ENCODE peak calls at places on chromosome 13, in eight cellular contexts. U is GM23248, F is fibroblast of lung, P is endothelial cell of umbilical vein, E is mammary epithelial cell, Q is GM12878, R is SK-N-SH, I is IMR-90. X is an unnamed sample.

GRCh38 chr13:72648513-72649065 is 78.8 kb downstream of the MZT1 start:
- DNase-seq in I (no peak), Q (no peak), P (no peak), E (no peak), F (peak), R (no peak), U (no peak), X (no peak)

GRCh38 chr13:99985886-99986527 is 4.4 kb downstream of the ZIC2 start:
- DNase-seq in Q (no peak), I (no peak), F (no peak), P (no peak), U (no peak), R (peak), E (no peak), X (no peak)

GRCh38 chr13:76968041-76968440 is 19.7 kb downstream of the ACOD1 start:
- DNase-seq in E (no peak), P (no peak), Q (no peak), U (no peak), F (no peak), I (no peak), R (no peak), X (no peak)

GRCh38 chr13:96824110-96824509 is 170.2 kb downstream of the OXGR1 start:
- DNase-seq in R (no peak), E (no peak), Q (no peak), F (no peak), P (no peak), I (no peak), U (peak), X (no peak)

GRCh38 chr13:93450761-93451160 is 224.2 kb downstream of the GPC6 start:
- DNase-seq in E (no peak), R (peak), P (no peak), F (no peak), I (no peak), U (no peak), Q (no peak), X (no peak)

GRCh38 chr13:80339841-80340642 is 884 bp downstream of the SPRY2 start:
- DNase-seq in E (peak), R (peak), Q (no peak), I (peak), P (peak), U (peak), F (peak), X (no peak)

GRCh38 chr13:98517576-98518310 is 59.2 kb downstream of the STK24 start:
- DNase-seq in R (no peak), I (no peak), E (no peak), Q (peak), F (no peak), U (no peak), P (no peak), X (no peak)

GRCh38 chr13:107518292-107518691 is 697.0 kb downstream of the LIG4 start:
- DNase-seq in Q (no peak), E (no peak), I (peak), F (peak), P (peak), U (peak), R (no peak), X (no peak)

GRCh38 chr13:82933986-82934385 is 948.3 kb downstream of the SLITRK1 start:
- DNase-seq in I (no peak), F (peak), P (no peak), E (no peak), Q (no peak), R (no peak), U (no peak), X (no peak)

GRCh38 chr13:75326173-75327131 is 155.5 kb downstream of the TBC1D4 start:
- DNase-seq in U (peak), P (peak), F (peak), I (peak), R (peak), Q (no peak), E (peak), X (no peak)

GRCh38 chr13:26168276-26168814 is 53.8 kb downstream of the RNF6 start:
- DNase-seq in R (no peak), E (no peak), P (no peak), F (peak), I (peak), Q (no peak), U (peak), X (no peak)

GRCh38 chr13:22960827-22961226 is 220.0 kb upstream of the SGCG start:
- DNase-seq in R (no peak), F (no peak), U (no peak), E (no peak), Q (no peak), P (no peak), I (no peak), X (no peak)

GRCh38 chr13:109669956-109670355 is 116.4 kb downstream of the IRS2 start:
- DNase-seq in Q (no peak), F (no peak), U (no peak), P (no peak), I (no peak), R (no peak), E (no peak), X (no peak)

GRCh38 chr13:99289674-99290337 is 17.4 kb downstream of the GPR183 start:
- DNase-seq in U (no peak), E (no peak), R (no peak), Q (no peak), P (no peak), I (no peak), F (no peak), X (no peak)

GRCh38 chr13:28819748-28820098 is 416 bp upstream of the MTUS2 start:
- DNase-seq in R (peak), I (peak), P (peak), Q (no peak), E (no peak), U (peak), F (peak), X (peak)

GRCh38 chr13:47858678-47859050 is 142.4 kb downstream of the SUCLA2 start:
- DNase-seq in Q (no peak), I (peak), F (peak), P (no peak), E (peak), U (peak), R (no peak), X (no peak)

GRCh38 chr13:106100261-106100919 is 435.1 kb downstream of the EFNB2 start:
- DNase-seq in P (no peak), E (no peak), I (no peak), Q (no peak), F (no peak), R (no peak), U (no peak), X (no peak)

GRCh38 chr13:40980466-40980865 is 38.6 kb downstream of the ELF1 start:
- DNase-seq in Q (no peak), F (no peak), U (no peak), E (no peak), P (peak), R (no peak), I (no peak), X (no peak)

GRCh38 chr13:88926890-88927502 is 1255.8 kb downstream of the SLITRK5 start:
- DNase-seq in F (no peak), R (no peak), P (no peak), E (no peak), Q (no peak), I (no peak), U (no peak), X (no peak)

GRCh38 chr13:111901301-111901905 is 165.5 kb upstream of the SOX1 start:
- DNase-seq in E (no peak), P (no peak), Q (no peak), R (no peak), U (no peak), I (no peak), F (no peak), X (no peak)

GRCh38 chr13:112172641-112173171 is 105.8 kb downstream of the SOX1 start:
- DNase-seq in U (no peak), R (no peak), P (no peak), Q (no peak), I (no peak), F (no peak), E (no peak), X (no peak)

GRCh38 chr13:106291006-106291405 is 244.5 kb downstream of the EFNB2 start:
- DNase-seq in R (no peak), I (peak), F (peak), U (peak), P (peak), E (peak), Q (no peak), X (no peak)

GRCh38 chr13:108200781-108201398 is 14.4 kb downstream of the LIG4 start:
- DNase-seq in I (peak), U (peak), Q (no peak), F (peak), P (peak), E (peak), R (no peak), X (no peak)

GRCh38 chr13:97367016-97367415 is 67.0 kb upstream of the RAP2A start:
- DNase-seq in Q (no peak), I (peak), R (no peak), F (peak), E (no peak), P (no peak), U (peak), X (no peak)

GRCh38 chr13:102651892-102652291 is 43.0 kb downstream of the METTL21C start:
- DNase-seq in R (no peak), I (peak), E (no peak), Q (no peak), F (peak), P (no peak), U (no peak), X (no peak)

GRCh38 chr13:97653741-97654140 is 219.8 kb downstream of the RAP2A start:
- DNase-seq in R (no peak), F (peak), I (peak), U (peak), Q (no peak), P (no peak), E (peak), X (no peak)

GRCh38 chr13:77422724-77423123 is 95.8 kb upstream of the MYCBP2 start:
- DNase-seq in I (no peak), P (no peak), F (no peak), R (no peak), Q (no peak), U (no peak), E (no peak), X (no peak)

GRCh38 chr13:23086951-23087350 is 93.8 kb upstream of the SGCG start:
- DNase-seq in I (no peak), Q (no peak), R (no peak), P (no peak), E (no peak), F (no peak), U (no peak), X (peak)

DNA sequence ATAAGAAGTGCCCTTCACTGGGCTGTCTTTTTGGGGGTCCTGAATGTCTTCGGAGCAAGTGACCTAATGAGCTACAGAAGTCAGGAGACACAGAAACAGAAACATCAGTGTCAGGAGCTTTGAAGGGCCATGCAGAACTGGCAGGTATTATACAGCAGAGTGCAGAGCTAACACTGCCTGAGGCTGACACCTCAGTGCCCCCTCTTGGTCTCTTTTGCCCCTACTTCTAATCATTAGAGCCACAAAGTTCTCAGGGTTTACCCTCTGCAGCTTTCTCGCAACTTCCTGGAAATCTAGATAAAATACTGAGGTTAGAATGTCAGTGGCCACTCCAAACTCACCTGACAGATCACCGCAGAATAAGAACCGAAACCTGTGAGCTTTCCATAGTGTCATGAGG is 172.7 kb downstream of the B3GLCT start:
- DNase-seq in P (no peak), Q (no peak), E (no peak), F (no peak), R (no peak), U (no peak), I (no peak), X (no peak)
- H3K4me2 ChIP-seq in P (no peak), Q (no peak), E (no peak), F (no peak), R (no peak), U (no peak), I (no peak), X (no peak)

GRCh38 chr13:50390503-50391248 is 375.4 kb downstream of the KCNRG start:
- DNase-seq in I (no peak), R (no peak), F (no peak), E (no peak), U (no peak), Q (no peak), P (peak), X (peak)
- H2AFZ ChIP-seq in I (no peak), R (no peak), F (no peak), E (no peak), U (no peak), Q (no peak), P (no peak), X (peak)

GRCh38 chr13:57633141-57633949 is 1.8 kb downstream of the PCDH17 start:
- DNase-seq in U (peak), E (no peak), I (no peak), Q (no peak), P (peak), F (peak), R (peak), X (no peak)

GRCh38 chr13:57635541-57635940 is 4.0 kb downstream of the PCDH17 start:
- DNase-seq in R (no peak), E (no peak), P (no peak), Q (no peak), U (no peak), F (no peak), I (no peak), X (no peak)

GRCh38 chr13:57633950-57634828 is 2.6 kb downstream of the PCDH17 start:
- DNase-seq in P (peak), I (no peak), R (peak), U (no peak), E (no peak), Q (no peak), F (no peak), X (no peak)

GRCh38 chr13:57636811-57637210 is 5.3 kb downstream of the PCDH17 start:
- DNase-seq in E (no peak), U (no peak), P (no peak), Q (no peak), R (no peak), F (no peak), I (no peak), X (no peak)

DNA sequence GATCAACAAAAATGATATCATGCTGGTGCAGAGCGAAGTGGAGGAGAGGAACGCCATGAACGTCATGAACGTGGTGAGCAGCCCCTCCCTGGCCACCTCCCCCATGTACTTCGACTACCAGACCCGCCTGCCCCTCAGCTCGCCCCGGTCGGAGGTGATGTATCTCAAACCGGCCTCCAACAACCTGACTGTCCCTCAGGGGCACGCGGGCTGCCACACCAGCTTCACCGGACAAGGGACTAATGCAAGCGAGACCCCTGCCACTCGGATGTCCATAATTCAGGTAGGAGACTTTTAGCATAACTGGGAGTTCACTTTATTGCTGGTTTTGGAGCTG is 3.3 kb downstream of the PCDH17 start:
- DNase-seq in F (no peak), E (no peak), Q (no peak), P (no peak), R (peak), I (no peak), U (no peak), X (no peak)
- H3K4me3 ChIP-seq in F (peak), E (no peak), Q (no peak), P (peak), R (peak), I (no peak), U (no peak), X (no peak)

DNA sequence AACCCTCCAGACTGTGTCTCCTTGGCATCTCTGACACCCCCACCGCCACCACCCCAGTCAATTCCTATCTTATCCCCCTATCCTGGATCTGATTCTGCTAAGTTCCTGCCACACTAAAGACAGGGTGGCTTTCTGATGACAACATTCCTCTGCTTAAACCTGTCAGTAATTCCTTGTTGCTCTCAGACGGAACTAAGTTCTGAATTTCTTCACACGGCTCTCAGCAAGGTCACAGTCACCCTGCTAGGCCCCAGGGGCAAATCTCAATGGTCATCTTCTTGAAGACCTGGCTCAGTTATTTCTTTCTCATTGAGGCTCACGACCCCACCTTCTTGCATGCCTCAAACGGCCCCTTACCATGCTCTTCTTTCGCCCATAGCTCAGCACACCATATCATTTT is 7.6 kb downstream of the ALOX5AP start:
- DNase-seq in R (no peak), U (peak), P (no peak), E (no peak), I (no peak), Q (no peak), F (no peak), X (no peak)
- H3K4me2 ChIP-seq in R (peak), U (no peak), P (peak), E (no peak), I (no peak), Q (no peak), F (peak), X (no peak)

DNA sequence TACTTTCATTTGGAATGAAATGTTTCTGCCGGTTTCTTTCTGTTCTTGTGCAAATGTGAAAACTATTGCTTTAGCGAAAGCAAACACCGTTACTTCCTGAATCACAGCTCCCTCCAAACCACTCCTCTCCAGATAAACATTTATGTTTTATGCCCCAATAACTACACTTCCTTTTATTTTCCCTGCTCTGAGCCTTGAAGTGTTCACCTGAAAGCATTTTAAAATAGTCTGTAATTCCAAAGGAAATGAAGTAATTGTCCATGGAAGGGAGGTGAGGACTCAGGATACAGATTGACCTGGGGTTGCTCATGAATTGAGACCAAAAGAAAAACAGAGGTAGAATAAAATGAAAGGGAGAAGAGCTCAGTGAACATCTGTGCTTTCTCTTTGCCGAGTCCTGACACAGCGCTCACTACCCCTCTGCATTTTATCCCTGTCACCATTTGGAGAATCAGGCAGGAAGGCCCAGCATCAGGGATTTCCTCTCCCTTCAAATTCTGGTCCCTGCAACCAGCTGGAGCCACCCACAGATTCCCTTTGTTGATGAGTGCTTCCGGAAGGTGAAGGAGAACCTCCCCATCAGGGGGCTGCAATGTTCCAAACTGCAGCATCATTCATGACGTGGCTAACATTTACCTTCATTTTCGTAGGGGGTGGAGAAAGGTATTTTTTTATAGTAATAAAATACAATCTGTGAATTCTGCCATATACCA is 171.9 kb downstream of the ITGBL1 start:
- DNase-seq in Q (no peak), P (peak), I (peak), U (no peak), E (no peak), R (no peak), F (peak), X (no peak)
- H2AFZ ChIP-seq in Q (peak), P (peak), I (peak), U (no peak), E (no peak), R (no peak), F (peak), X (no peak)

GRCh38 chr13:27622881-27623280 is 1.2 kb downstream of the POLR1D start:
- DNase-seq in Q (no peak), R (no peak), U (no peak), I (no peak), F (no peak), P (no peak), E (no peak), X (no peak)
- H3K4me3 ChIP-seq in Q (peak), R (peak), U (peak), I (no peak), F (peak), P (no peak), E (peak), X (peak)

X was measured in Karpas-422.